ENCODE peak calls at places on chromosome 6, in six cellular contexts. One of them, this sample, is unnamed.
A peak's percentile ranks its signal among the peaks of the same experiment; 100 is the strongest.

GRCh38 chr6:47420394-47421371 is 56.9 kb upstream of the CD2AP start:
- DNase-seq in psoas muscle: no peak
- DNase-seq in NAMALWA: no peak
- DNase-seq in GM19239: no peak
- DNase-seq in HCEC 1CT: no peak
- DNase-seq in neural crest cell: no peak
- DNase-seq in this sample: peak; percentile 19

GRCh38 chr6:111781055-111781708 is 92.1 kb downstream of the FYN start:
- DNase-seq in HCEC 1CT: no peak
- DNase-seq in psoas muscle: no peak
- DNase-seq in neural crest cell: no peak
- DNase-seq in NAMALWA: no peak
- DNase-seq in GM19239: no peak
- DNase-seq in this sample: no peak

GRCh38 chr6:75727206-75727605 is 21.8 kb upstream of the MYO6 start:
- DNase-seq in NAMALWA: no peak
- DNase-seq in HCEC 1CT: no peak
- DNase-seq in GM19239: no peak
- DNase-seq in psoas muscle: no peak
- DNase-seq in neural crest cell: no peak
- DNase-seq in this sample: no peak

GRCh38 chr6:21340563-21340962 is 253.0 kb upstream of the SOX4 start:
- DNase-seq in GM19239: no peak
- DNase-seq in NAMALWA: no peak
- DNase-seq in HCEC 1CT: no peak
- DNase-seq in psoas muscle: no peak
- DNase-seq in neural crest cell: no peak
- DNase-seq in this sample: no peak

GRCh38 chr6:41744236-41744787 is 2.9 kb downstream of the PGC start:
- DNase-seq in psoas muscle: peak; percentile 31
- DNase-seq in GM19239: no peak
- DNase-seq in HCEC 1CT: no peak
- DNase-seq in neural crest cell: no peak
- DNase-seq in NAMALWA: no peak
- DNase-seq in this sample: no peak

GRCh38 chr6:131035582-131035981 is 27.5 kb downstream of the EPB41L2 start:
- DNase-seq in NAMALWA: no peak
- DNase-seq in psoas muscle: no peak
- DNase-seq in GM19239: no peak
- DNase-seq in neural crest cell: no peak
- DNase-seq in HCEC 1CT: no peak
- DNase-seq in this sample: no peak

GRCh38 chr6:154842828-154843227 is 109.6 kb downstream of the SCAF8 start:
- DNase-seq in psoas muscle: no peak
- DNase-seq in neural crest cell: no peak
- DNase-seq in HCEC 1CT: no peak
- DNase-seq in NAMALWA: no peak
- DNase-seq in GM19239: no peak
- DNase-seq in this sample: no peak

GRCh38 chr6:71478834-71479541 is 190.4 kb downstream of the OGFRL1 start:
- DNase-seq in psoas muscle: no peak
- DNase-seq in NAMALWA: no peak
- DNase-seq in GM19239: no peak
- DNase-seq in neural crest cell: no peak
- DNase-seq in HCEC 1CT: peak; percentile 97
- DNase-seq in this sample: peak; percentile 97

GRCh38 chr6:136335736-136336362 is 46.2 kb upstream of the BCLAF1 start:
- DNase-seq in HCEC 1CT: no peak
- DNase-seq in neural crest cell: no peak
- DNase-seq in NAMALWA: no peak
- DNase-seq in GM19239: no peak
- DNase-seq in psoas muscle: no peak
- DNase-seq in this sample: no peak

GRCh38 chr6:82348130-82348529 is 15.5 kb upstream of the TPBG start:
- DNase-seq in HCEC 1CT: no peak
- DNase-seq in neural crest cell: no peak
- DNase-seq in NAMALWA: no peak
- DNase-seq in psoas muscle: no peak
- DNase-seq in GM19239: no peak
- DNase-seq in this sample: peak; percentile 36

This sample was measured in HT1080.